ENCODE peak calls at places on chromosomes 4 and X, in seven cellular contexts. R is PC-3, V is fibroblast of lung, M is right atrium auricular region, G is choroid plexus epithelial cell, T is breast epithelium, B is mammary epithelial cell. D is an unnamed sample.

GRCh38 chrX:21781525-21781924 is 23.6 kb upstream of the SMPX start:
- DNase-seq in R (no peak), V (no peak), M (no peak), G (peak), T (no peak), B (no peak), D (no peak)

GRCh38 chr4:7590205-7590604 is 155.5 kb upstream of the PSAPL1 start:
- DNase-seq in R (peak), V (peak), M (no peak), G (no peak), T (no peak), B (no peak), D (no peak)

GRCh38 chr4:85823295-85823694 is 348.3 kb downstream of the ARHGAP24 start:
- DNase-seq in R (peak), V (peak), M (no peak), G (peak), T (no peak), B (no peak), D (no peak)

GRCh38 chr4:147865926-147866325 is 134.0 kb downstream of the ARHGAP10 start:
- DNase-seq in R (no peak), V (peak), M (no peak), G (peak), T (no peak), B (no peak), D (no peak)

GRCh38 chr4:1191621-1192020 is 19.2 kb upstream of the SPON2 start:
- DNase-seq in R (no peak), V (no peak), M (peak), G (no peak), T (no peak), B (no peak), D (no peak)

GRCh38 chrX:11431833-11432232 is 138.6 kb downstream of the AMELX start:
- DNase-seq in R (no peak), V (no peak), M (no peak), G (no peak), T (no peak), B (no peak), D (no peak)

GRCh38 chr4:38160487-38161207 is 200.4 kb downstream of the PTTG2 start:
- DNase-seq in R (peak), V (peak), M (peak), G (peak), T (no peak), B (peak), D (peak)

GRCh38 chr4:111959202-111959601 is 186.1 kb upstream of the FAM241A start:
- DNase-seq in R (peak), V (peak), M (no peak), G (peak), T (no peak), B (peak), D (no peak)

GRCh38 chrX:51892921-51893745 is at the start of gene MAGED1:
- DNase-seq in R (peak), V (peak), M (peak), G (peak), T (peak), B (peak), D (peak)

GRCh38 chr4:151485541-151486131 is 76.7 kb downstream of the FHIP1A start:
- DNase-seq in R (no peak), V (no peak), M (no peak), G (peak), T (no peak), B (no peak), D (no peak)

GRCh38 chr4:88759039-88759631 is 61.5 kb upstream of the NAP1L5 start:
- DNase-seq in R (no peak), V (peak), M (no peak), G (peak), T (no peak), B (no peak), D (no peak)

GRCh38 chr4:22427676-22428075 is 88.2 kb downstream of the ADGRA3 start:
- DNase-seq in R (no peak), V (no peak), M (no peak), G (no peak), T (no peak), B (no peak), D (no peak)

GRCh38 chr4:113481820-113482219 is 279.7 kb downstream of the CAMK2D start:
- DNase-seq in R (no peak), V (no peak), M (no peak), G (no peak), T (no peak), B (no peak), D (no peak)

GRCh38 chrX:150291014-150291413 is 72.1 kb upstream of the MAMLD1 start:
- DNase-seq in R (peak), V (no peak), M (peak), G (no peak), T (peak), B (peak), D (no peak)

GRCh38 chrX:148043456-148043855 is 62.3 kb downstream of the FMR1NB start:
- DNase-seq in R (peak), V (peak), M (no peak), G (no peak), T (no peak), B (peak), D (no peak)

GRCh38 chrX:115284877-115285276 is 4.6 kb upstream of the LUZP4 start:
- DNase-seq in R (peak), V (peak), M (no peak), G (peak), T (no peak), B (no peak), D (no peak)

GRCh38 chr4:177448850-177449249 is 6.6 kb upstream of the AGA start:
- DNase-seq in R (no peak), V (peak), M (no peak), G (peak), T (no peak), B (peak), D (peak)

GRCh38 chrX:115642895-115643530 is 82.0 kb downstream of the PLS3 start:
- DNase-seq in R (peak), V (peak), M (no peak), G (peak), T (no peak), B (peak), D (peak)

GRCh38 chr4:18203936-18204335 is 182.4 kb upstream of the LCORL start:
- DNase-seq in R (no peak), V (no peak), M (no peak), G (no peak), T (no peak), B (no peak), D (no peak)

GRCh38 chr4:40886931-40887330 is 137.2 kb downstream of the NSUN7 start:
- DNase-seq in R (no peak), V (no peak), M (no peak), G (no peak), T (no peak), B (no peak), D (no peak)

GRCh38 chr4:138190452-138190858 is 51.7 kb downstream of the SLC7A11 start:
- DNase-seq in R (no peak), V (no peak), M (no peak), G (no peak), T (no peak), B (no peak), D (no peak)

GRCh38 chr4:54813674-54814073 is 155.9 kb downstream of the KIT start:
- DNase-seq in R (no peak), V (no peak), M (no peak), G (no peak), T (no peak), B (no peak), D (no peak)

GRCh38 chr4:5881340-5881739 is 11.5 kb downstream of the CRMP1 start:
- DNase-seq in R (peak), V (no peak), M (no peak), G (peak), T (no peak), B (no peak), D (no peak)

GRCh38 chrX:28349888-28350287 is 237.4 kb upstream of the IL1RAPL1 start:
- DNase-seq in R (no peak), V (no peak), M (no peak), G (no peak), T (no peak), B (peak), D (no peak)

GRCh38 chr4:163556169-163556568 is 61.7 kb downstream of the TMA16 start:
- DNase-seq in R (peak), V (peak), M (no peak), G (peak), T (no peak), B (no peak), D (no peak)

GRCh38 chrX:107483976-107484726 is 34.7 kb downstream of the FRMPD3 start:
- DNase-seq in R (no peak), V (peak), M (no peak), G (no peak), T (no peak), B (no peak), D (no peak)

GRCh38 chr4:79552311-79552710 is 144.3 kb upstream of the GK2 start:
- DNase-seq in R (no peak), V (no peak), M (no peak), G (no peak), T (no peak), B (no peak), D (no peak)

GRCh38 chrX:45070116-45071007 is 130.3 kb downstream of the DIPK2B start:
- DNase-seq in R (peak), V (peak), M (no peak), G (peak), T (no peak), B (peak), D (peak)

GRCh38 chr4:76212851-76213414 is 691 bp downstream of the SCARB2 start:
- DNase-seq in R (peak), V (peak), M (no peak), G (peak), T (no peak), B (peak), D (no peak)

GRCh38 chrX:138986235-138986634 is 274.7 kb upstream of the FGF13 start:
- DNase-seq in R (no peak), V (no peak), M (no peak), G (no peak), T (no peak), B (peak), D (no peak)

GRCh38 chr4:22444813-22445212 is 71.1 kb downstream of the ADGRA3 start:
- DNase-seq in R (no peak), V (no peak), M (no peak), G (no peak), T (no peak), B (no peak), D (no peak)

GRCh38 chrX:108081110-108081509 is 10.2 kb downstream of the PSMD10 start:
- DNase-seq in R (no peak), V (no peak), M (no peak), G (no peak), T (no peak), B (no peak), D (no peak)

GRCh38 chrX:82973641-82974040 is 534.4 kb upstream of the POU3F4 start:
- DNase-seq in R (no peak), V (no peak), M (no peak), G (no peak), T (no peak), B (no peak), D (no peak)

GRCh38 chr4:10260777-10261176 is 144.2 kb upstream of the WDR1 start:
- DNase-seq in R (no peak), V (no peak), M (no peak), G (no peak), T (no peak), B (no peak), D (no peak)

GRCh38 chrX:132810488-132810887 is 147.9 kb downstream of the HS6ST2 start:
- DNase-seq in R (no peak), V (no peak), M (no peak), G (no peak), T (no peak), B (no peak), D (no peak)

GRCh38 chr4:126762651-126763247 is 870.0 kb upstream of the INTU start:
- DNase-seq in R (no peak), V (no peak), M (no peak), G (no peak), T (no peak), B (peak), D (no peak)

GRCh38 chr4:8850830-8851188 is 20.8 kb downstream of the HMX1 start:
- DNase-seq in R (no peak), V (no peak), M (no peak), G (no peak), T (no peak), B (no peak), D (no peak)

GRCh38 chr4:182808673-182809416 is 108.3 kb downstream of the DCTD start:
- DNase-seq in R (peak), V (no peak), M (no peak), G (peak), T (no peak), B (no peak), D (no peak)

GRCh38 chr4:145098675-145099037 is 545 bp downstream of the ABCE1 start:
- DNase-seq in R (peak), V (peak), M (no peak), G (peak), T (no peak), B (peak), D (no peak)

GRCh38 chr4:3707423-3708102 is 58.6 kb upstream of the ADRA2C start:
- DNase-seq in R (no peak), V (no peak), M (no peak), G (no peak), T (no peak), B (no peak), D (no peak)
- H3K4me3 ChIP-seq in R (no peak), V (no peak), M (no peak), G (no peak), T (peak), B (no peak), D (no peak)

GRCh38 chrX:31036895-31037294 is 34.9 kb downstream of the FTHL17 start:
- DNase-seq in R (peak), V (peak), M (no peak), G (peak), T (no peak), B (peak), D (peak)
- TF ChIP-seq CTCF in R (peak), V (peak), M (peak), G (peak), T (peak), B (peak), D (peak)

GRCh38 chr4:121380448-121381147 is at the start of gene QRFPR:
- DNase-seq in R (no peak), V (no peak), M (no peak), G (no peak), T (no peak), B (peak), D (no peak)

GRCh38 chr4:121376541-121376940 is 4.3 kb downstream of the QRFPR start:
- DNase-seq in R (no peak), V (no peak), M (no peak), G (no peak), T (no peak), B (no peak), D (no peak)

GRCh38 chr4:121379276-121379675 is 1.5 kb downstream of the QRFPR start:
- DNase-seq in R (no peak), V (no peak), M (no peak), G (no peak), T (no peak), B (no peak), D (no peak)

GRCh38 chr4:121377065-121377464 is 3.8 kb downstream of the QRFPR start:
- DNase-seq in R (no peak), V (no peak), M (no peak), G (no peak), T (no peak), B (no peak), D (no peak)

DNA sequence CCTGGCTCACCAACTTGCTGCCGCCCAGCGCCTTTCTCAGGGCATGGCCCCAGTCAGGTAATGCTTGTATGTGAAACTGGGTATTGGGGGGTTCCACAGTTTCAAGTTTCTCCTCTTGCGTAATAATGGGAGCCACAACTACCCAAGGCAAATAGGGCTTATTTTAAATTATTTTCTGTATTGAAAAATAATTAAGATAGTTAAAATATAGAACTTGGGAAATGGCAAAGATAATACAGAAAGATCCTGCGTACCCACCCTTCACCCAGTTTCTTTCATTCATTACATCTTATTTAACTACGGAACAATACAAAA is 287 bp upstream of the QRFPR start:
- DNase-seq in R (no peak), V (no peak), M (no peak), G (no peak), T (no peak), B (no peak), D (no peak)
- H3K4me3 ChIP-seq in R (no peak), V (peak), M (peak), G (no peak), T (peak), B (peak), D (no peak)

DNA sequence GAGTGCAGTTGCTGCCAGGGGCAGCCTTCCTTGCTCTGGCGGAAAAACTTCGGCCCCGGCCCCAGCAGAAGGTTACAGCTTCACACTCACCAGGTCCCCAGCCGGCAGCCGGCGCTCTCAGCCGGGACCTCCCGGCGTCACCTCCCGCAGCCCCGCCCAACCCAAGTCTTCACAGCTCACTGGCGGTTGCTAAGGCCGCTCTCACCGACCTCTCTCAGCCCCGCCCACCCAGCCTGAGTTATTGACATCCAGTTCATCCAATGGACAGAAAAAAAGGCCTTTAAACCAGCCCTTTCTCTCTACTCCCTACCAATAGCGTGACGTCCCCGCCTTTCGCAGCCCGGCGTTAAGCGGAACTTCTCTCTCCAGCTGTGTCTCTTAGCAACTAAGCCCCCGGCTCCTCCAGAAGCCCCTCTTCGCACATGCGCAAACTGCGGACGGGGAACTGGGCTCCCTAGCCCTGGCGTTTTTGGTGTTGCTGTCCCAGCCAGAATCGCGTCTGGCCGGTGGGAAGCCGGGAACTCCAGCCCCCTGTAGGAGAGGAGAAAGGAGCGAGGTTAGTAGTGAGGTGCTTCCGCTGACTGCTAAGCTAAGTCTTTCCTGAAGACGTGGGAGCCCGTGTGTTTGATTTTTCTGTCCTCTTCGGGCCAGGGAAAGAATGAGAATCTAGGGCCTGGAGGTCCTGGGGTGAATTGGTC is at the start of gene BBS12:
- DNase-seq in R (peak), V (peak), M (peak), G (peak), T (peak), B (peak), D (peak)
- TF ChIP-seq CTCF in R (peak), V (peak), M (no peak), G (peak), T (peak), B (no peak), D (peak)

GRCh38 chr4:104489731-104490095 is 5.0 kb downstream of the CXXC4 start:
- DNase-seq in R (no peak), V (no peak), M (no peak), G (no peak), T (no peak), B (no peak), D (no peak)
- H3K4me3 ChIP-seq in R (no peak), V (no peak), M (no peak), G (no peak), T (no peak), B (no peak), D (no peak)

GRCh38 chrX:35726176-35726575 is 72.0 kb upstream of the MAGEB16 start:
- DNase-seq in R (peak), V (peak), M (no peak), G (peak), T (no peak), B (peak), D (no peak)
- TF ChIP-seq CTCF in R (peak), V (peak), M (no peak), G (peak), T (no peak), B (peak), D (no peak)

GRCh38 chrX:71198066-71198465 is 25.0 kb upstream of the GJB1 start:
- DNase-seq in R (no peak), V (no peak), M (no peak), G (no peak), T (no peak), B (no peak), D (no peak)
- H3K4me3 ChIP-seq in R (no peak), V (no peak), M (no peak), G (no peak), T (no peak), B (no peak), D (no peak)

GRCh38 chrX:53481093-53481492 is 46.9 kb upstream of the HSD17B10 start:
- DNase-seq in R (peak), V (no peak), M (no peak), G (no peak), T (no peak), B (no peak), D (no peak)
- TF ChIP-seq CTCF in R (peak), V (peak), M (no peak), G (peak), T (no peak), B (peak), D (peak)

GRCh38 chr4:100431416-100431815 is 86.4 kb downstream of the EMCN start:
- DNase-seq in R (no peak), V (no peak), M (no peak), G (no peak), T (no peak), B (no peak), D (no peak)
- H3K4me3 ChIP-seq in R (no peak), V (no peak), M (no peak), G (no peak), T (no peak), B (no peak), D (no peak)